ENCODE peak calls at places on chromosomes 6 and 20, in nine cellular contexts. Z is mesenchymal stem cell; S is CD8-positive, alpha-beta T cell; H is choroid plexus epithelial cell; L is AG10803; U is body of pancreas; N is K562; W is fibroblast of mammary gland; Y is colonic mucosa. M is an unnamed sample.
A peak's percentile ranks its signal among the peaks of the same experiment; 100 is the strongest.

GRCh38 chr20:21670981-21671380 is 34.5 kb upstream of the PAX1 start:
- DNase-seq in Z (no peak), S (no peak), H (no peak), L (no peak), U (no peak), N (no peak), W (no peak), Y (no peak), M (no peak)

GRCh38 chr6:169854813-169855212 is 103.4 kb downstream of the ERMARD start:
- DNase-seq in Z (no peak), S (no peak), H (no peak), L (no peak), U (no peak), N (no peak), W (no peak), Y (no peak), M (no peak)

GRCh38 chr6:9481292-9482029 is 933.4 kb downstream of the TFAP2A start:
- DNase-seq in Z (peak; percentile 82), S (no peak), H (peak; percentile 28), L (no peak), U (no peak), N (no peak), W (peak; percentile 12), Y (no peak), M (no peak)

GRCh38 chr20:46837083-46837482 is 57.6 kb upstream of the EYA2 start:
- DNase-seq in Z (no peak), S (no peak), H (no peak), L (no peak), U (no peak), N (no peak), W (no peak), Y (no peak), M (no peak)

GRCh38 chr20:24382775-24383174 is 86.7 kb upstream of the SYNDIG1 start:
- DNase-seq in Z (no peak), S (no peak), H (no peak), L (no peak), U (no peak), N (no peak), W (no peak), Y (no peak), M (no peak)

GRCh38 chr6:115838763-115839401 is 221.8 kb downstream of the FRK start:
- DNase-seq in Z (peak; percentile 39), S (no peak), H (peak; percentile 26), L (peak; percentile 16), U (peak; percentile 46), N (peak; percentile 47), W (peak; percentile 46), Y (peak; percentile 18), M (peak; percentile 34)

GRCh38 chr20:8862092-8862491 is 206.8 kb upstream of the PLCB4 start:
- DNase-seq in Z (no peak), S (no peak), H (no peak), L (no peak), U (no peak), N (no peak), W (no peak), Y (no peak), M (no peak)

GRCh38 chr20:44491635-44492395 is 16.1 kb downstream of the TTPAL start:
- DNase-seq in Z (peak; percentile 72), S (no peak), H (peak; percentile 77), L (peak; percentile 69), U (no peak), N (no peak), W (peak; percentile 93), Y (no peak), M (no peak)

GRCh38 chr6:44451803-44452690 is 64.5 kb downstream of the CDC5L start:
- DNase-seq in Z (no peak), S (no peak), H (peak; percentile 67), L (peak; percentile 22), U (no peak), N (no peak), W (peak; percentile 68), Y (no peak), M (no peak)

GRCh38 chr6:45946352-45946751 is 69.3 kb downstream of the CLIC5 start:
- DNase-seq in Z (peak; percentile 82), S (no peak), H (peak; percentile 83), L (peak; percentile 92), U (no peak), N (no peak), W (peak; percentile 92), Y (no peak), M (peak; percentile 40)

GRCh38 chr6:12196326-12196936 is 93.7 kb upstream of the EDN1 start:
- DNase-seq in Z (peak; percentile 22), S (no peak), H (peak; percentile 48), L (peak; percentile 62), U (no peak), N (no peak), W (peak; percentile 25), Y (no peak), M (no peak)

GRCh38 chr20:14902432-14903089 is 565.1 kb upstream of the FLRT3 start:
- DNase-seq in Z (no peak), S (no peak), H (no peak), L (no peak), U (no peak), N (no peak), W (no peak), Y (no peak), M (no peak)

GRCh38 chr20:40930561-40930960 is 98.1 kb upstream of the TOP1 start:
- DNase-seq in Z (no peak), S (no peak), H (peak; percentile 52), L (no peak), U (no peak), N (no peak), W (peak; percentile 14), Y (no peak), M (no peak)

GRCh38 chr6:147941143-147941542 is 401.5 kb upstream of the SASH1 start:
- DNase-seq in Z (no peak), S (no peak), H (no peak), L (peak; percentile 50), U (no peak), N (no peak), W (no peak), Y (no peak), M (no peak)

GRCh38 chr20:20367681-20368413 is at the start of gene INSM1:
- DNase-seq in Z (no peak), S (no peak), H (no peak), L (no peak), U (no peak), N (no peak), W (no peak), Y (no peak), M (no peak)
- H3K4me3 ChIP-seq in Z (no peak within 1 kb of the TSS), S (no peak within 1 kb of the TSS), H (peak within 1 kb of the TSS; percentile 14), L (no peak within 1 kb of the TSS), U (no peak within 1 kb of the TSS), N (no peak within 1 kb of the TSS), W (no peak within 1 kb of the TSS), Y (no peak within 1 kb of the TSS), M (peak within 1 kb of the TSS; percentile 19)

GRCh38 chr6:15852289-15852688 is 189.5 kb upstream of the DTNBP1 start:
- DNase-seq in Z (no peak), S (no peak), H (no peak), L (no peak), U (no peak), N (no peak), W (no peak), Y (no peak), M (no peak)
- H3K4me3 ChIP-seq in Z (no peak overlapping the region), S (no peak overlapping the region), H (no peak overlapping the region), L (no peak overlapping the region), U (no peak overlapping the region), N (no peak overlapping the region), W (no peak overlapping the region), Y (no peak overlapping the region), M (no peak overlapping the region)

GRCh38 chr20:34254979-34255378 is 13.8 kb downstream of the ASIP start:
- DNase-seq in Z (no peak), S (no peak), H (no peak), L (no peak), U (no peak), N (no peak), W (no peak), Y (no peak), M (no peak)

GRCh38 chr20:34250005-34250404 is 8.8 kb downstream of the ASIP start:
- DNase-seq in Z (no peak), S (no peak), H (no peak), L (no peak), U (no peak), N (no peak), W (no peak), Y (no peak), M (no peak)

GRCh38 chr20:34251619-34252018 is 10.4 kb downstream of the ASIP start:
- DNase-seq in Z (no peak), S (no peak), H (no peak), L (no peak), U (no peak), N (no peak), W (no peak), Y (no peak), M (no peak)

GRCh38 chr20:34246126-34246626 is 5.0 kb downstream of the ASIP start:
- DNase-seq in Z (no peak), S (no peak), H (peak; percentile 68), L (peak; percentile 24), U (no peak), N (no peak), W (no peak), Y (no peak), M (no peak)

DNA sequence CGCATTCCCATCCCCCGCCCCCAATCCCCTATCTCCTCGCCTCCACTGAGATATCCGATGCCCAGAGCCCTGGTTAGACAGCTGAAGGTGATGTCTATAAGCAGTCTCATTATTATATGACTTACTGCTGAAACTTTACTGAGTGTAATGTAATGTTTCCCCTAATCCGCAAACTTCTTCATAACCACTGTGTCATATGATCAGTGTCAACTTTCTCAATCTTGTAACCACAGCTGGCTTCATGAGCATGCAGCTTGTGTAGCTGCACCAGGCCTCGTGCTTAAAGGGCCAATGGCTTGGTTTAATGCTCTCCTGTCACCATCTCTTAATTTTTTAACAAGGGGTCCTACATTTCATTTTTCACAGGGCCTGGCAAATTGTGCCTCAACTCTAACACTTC is 8.1 kb downstream of the ASIP start:
- DNase-seq in Z (peak; percentile 60), S (no peak), H (peak; percentile 91), L (peak; percentile 71), U (no peak), N (no peak), W (peak; percentile 56), Y (no peak), M (no peak)
- H3K4me3 ChIP-seq in Z (no peak overlapping the region), S (no peak overlapping the region), H (no peak overlapping the region), L (no peak overlapping the region), U (no peak overlapping the region), N (no peak overlapping the region), W (no peak overlapping the region), Y (no peak overlapping the region), M (no peak overlapping the region)

GRCh38 chr6:56718236-56718635 is 75.5 kb upstream of the DST start:
- DNase-seq in Z (no peak), S (no peak), H (no peak), L (no peak), U (no peak), N (no peak), W (no peak), Y (no peak), M (no peak)

GRCh38 chr6:56716229-56716628 is 73.5 kb upstream of the DST start:
- DNase-seq in Z (no peak), S (no peak), H (no peak), L (no peak), U (no peak), N (no peak), W (no peak), Y (no peak), M (no peak)

GRCh38 chr6:56714273-56714672 is 71.6 kb upstream of the DST start:
- DNase-seq in Z (peak; percentile 56), S (no peak), H (no peak), L (no peak), U (no peak), N (no peak), W (no peak), Y (no peak), M (no peak)

GRCh38 chr6:56713285-56713684 is 70.6 kb upstream of the DST start:
- DNase-seq in Z (peak; percentile 86), S (no peak), H (peak; percentile 90), L (peak; percentile 84), U (no peak), N (no peak), W (peak; percentile 85), Y (no peak), M (no peak)

GRCh38 chr6:56714982-56715456 is 72.3 kb upstream of the DST start:
- DNase-seq in Z (peak; percentile 89), S (no peak), H (peak; percentile 78), L (peak; percentile 75), U (no peak), N (no peak), W (peak; percentile 84), Y (no peak), M (peak; percentile 50)
- H3K4me3 ChIP-seq in Z (peak overlapping the region; percentile 1), S (no peak overlapping the region), H (no peak overlapping the region), L (no peak overlapping the region), U (no peak overlapping the region), N (no peak overlapping the region), W (no peak overlapping the region), Y (no peak overlapping the region), M (no peak overlapping the region)

M was measured in HAP-1.